ENCODE peak calls at places on chromosomes 5 and 9, in seven cellular contexts. G, L, E, P, M, W and Z are unnamed samples.

GRCh38 chr9:16828335-16829281 is 41.9 kb downstream of the BNC2 start:
- DNase-seq in M (peak; percentile 67), G (no peak), P (peak; percentile 62), E (peak; percentile 8), L (peak; percentile 39), W (no peak), Z (peak; percentile 59)

GRCh38 chr5:78265163-78265562 is 29.3 kb downstream of the AP3B1 start:
- DNase-seq in W (no peak), E (no peak), G (no peak), P (no peak), L (no peak), M (no peak), Z (no peak)

GRCh38 chr9:132582276-132582785 is at the start of gene BARHL1:
- DNase-seq in W (no peak), G (no peak), E (no peak), L (no peak), P (no peak), M (no peak), Z (no peak)

GRCh38 chr9:136629879-136630661 is 32.6 kb upstream of the EGFL7 start:
- DNase-seq in P (peak; percentile 87), W (no peak), E (peak; percentile 45), L (peak; percentile 80), M (peak; percentile 90), G (peak; percentile 86), Z (peak; percentile 75)

GRCh38 chr5:9340095-9340494 is 205.8 kb downstream of the SEMA5A start:
- DNase-seq in E (no peak), M (no peak), G (no peak), L (no peak), P (no peak), W (no peak), Z (no peak)

GRCh38 chr5:36875789-36876388 is 680 bp upstream of the NIPBL start:
- DNase-seq in E (peak; percentile 84), W (peak; percentile 90), L (peak; percentile 85), G (peak; percentile 93), M (peak; percentile 90), P (peak; percentile 78), Z (peak; percentile 86)

GRCh38 chr9:134061019-134061687 is 6.7 kb downstream of the BRD3 start:
- DNase-seq in E (no peak), G (peak; percentile 50), M (peak; percentile 1), P (no peak), W (peak; percentile 44), L (no peak), Z (peak; percentile 7)

GRCh38 chr9:4293293-4293931 is 6.5 kb downstream of the GLIS3 start:
- DNase-seq in P (peak; percentile 31), W (no peak), L (peak; percentile 72), M (peak; percentile 23), E (no peak), G (no peak), Z (no peak)

GRCh38 chr5:131263648-131264452 is at the start of gene CDC42SE2:
- DNase-seq in E (peak; percentile 90), L (peak; percentile 95), G (peak; percentile 93), W (peak; percentile 86), M (peak; percentile 98), P (peak; percentile 93), Z (peak; percentile 91)

GRCh38 chr5:163580516-163580915 is 75.1 kb downstream of the MAT2B start:
- DNase-seq in G (no peak), M (no peak), L (no peak), W (no peak), P (no peak), E (no peak), Z (no peak)

GRCh38 chr5:176526462-176526861 is 10.7 kb downstream of the RNF44 start:
- DNase-seq in W (no peak), G (no peak), P (no peak), L (no peak), E (no peak), M (no peak), Z (no peak)

GRCh38 chr9:89171693-89172092 is 6.9 kb downstream of the SHC3 start:
- DNase-seq in P (no peak), W (no peak), E (no peak), G (no peak), M (no peak), L (peak; percentile 46), Z (no peak)

GRCh38 chr9:137163101-137163661 is 6.7 kb downstream of the LRRC26 start:
- DNase-seq in M (peak; percentile 56), W (no peak), G (no peak), L (peak; percentile 50), P (no peak), E (no peak), Z (no peak)

GRCh38 chr9:133115604-133116345 is 5.3 kb downstream of the RALGDS start:
- DNase-seq in E (no peak), G (peak; percentile 63), P (no peak), W (peak; percentile 88), M (no peak), L (peak; percentile 43), Z (peak; percentile 42)

GRCh38 chr9:124392855-124393460 is 22.3 kb downstream of the PSMB7 start:
- DNase-seq in M (peak; percentile 74), G (no peak), W (peak; percentile 81), E (peak; percentile 85), P (peak; percentile 66), L (peak; percentile 78), Z (peak; percentile 68)

GRCh38 chr5:143413964-143414669 is 10.6 kb upstream of the NR3C1 start:
- DNase-seq in L (no peak), M (no peak), E (no peak), W (no peak), P (no peak), G (no peak), Z (no peak)

GRCh38 chr9:88533951-88534455 is 975 bp upstream of the NXNL2 start:
- DNase-seq in M (peak; percentile 38), L (peak; percentile 69), W (no peak), P (peak; percentile 67), E (no peak), G (peak; percentile 73), Z (no peak)

GRCh38 chr9:2241461-2241874 is 226.3 kb downstream of the SMARCA2 start:
- DNase-seq in E (peak; percentile 79), P (peak; percentile 96), W (peak; percentile 79), M (peak; percentile 93), G (peak; percentile 63), L (peak; percentile 98), Z (peak; percentile 13)

GRCh38 chr5:62720036-62720441 is 141.4 kb downstream of the LRRC70 start:
- DNase-seq in G (no peak), L (peak; percentile 76), W (peak; percentile 62), E (no peak), M (peak; percentile 69), P (peak; percentile 53), Z (peak; percentile 40)

GRCh38 chr9:128940271-128940921 is 7.0 kb downstream of the DOLK start:
- DNase-seq in W (no peak), E (no peak), M (no peak), P (peak; percentile 58), G (peak; percentile 32), L (no peak), Z (no peak)